ENCODE peak calls at places on chromosomes 16 and 17, in four cellular contexts. T is RCC 7860, K is H1, G is fibroblast of lung. Y is an unnamed sample.

GRCh38 chr17:64147110-64148016 is 17.4 kb upstream of the ERN1 start:
- DNase-seq in T (peak; percentile 9), G (peak; percentile 61), K (no peak), Y (no peak)

GRCh38 chr17:17922198-17922901 is 49.9 kb downstream of the TOM1L2 start:
- DNase-seq in G (no peak), T (peak; percentile 24), K (no peak), Y (no peak)

GRCh38 chr17:34443832-34444469 is 80.9 kb upstream of the CCL1 start:
- DNase-seq in T (no peak), K (no peak), G (no peak), Y (peak; percentile 1)

GRCh38 chr16:64629622-64630021 is 492.2 kb downstream of the CDH11 start:
- DNase-seq in G (peak; percentile 1), K (no peak), T (no peak), Y (no peak)

GRCh38 chr17:49567871-49568694 is 7.6 kb upstream of the NXPH3 start:
- DNase-seq in K (no peak), G (peak; percentile 70), T (peak; percentile 65), Y (peak; percentile 74)

GRCh38 chr16:27345201-27345600 is 31.4 kb downstream of the IL4R start:
- DNase-seq in K (no peak), T (no peak), G (no peak), Y (no peak)

GRCh38 chr17:50203589-50204345 is 2.3 kb upstream of the COL1A1 start:
- DNase-seq in G (peak; percentile 78), K (no peak), T (no peak), Y (no peak)

GRCh38 chr17:21204923-21205322 is 9.0 kb downstream of the TMEM11 start:
- DNase-seq in G (no peak), T (no peak), K (no peak), Y (no peak)

GRCh38 chr17:58277107-58277506 is 3.6 kb downstream of the MPO start:
- DNase-seq in T (no peak), G (peak; percentile 26), K (no peak), Y (no peak)

GRCh38 chr17:36807496-36808180 is 129.6 kb upstream of the LHX1 start:
- DNase-seq in G (no peak), T (no peak), K (no peak), Y (no peak)

GRCh38 chr16:75254359-75254837 is 3.0 kb upstream of the BCAR1 start:
- DNase-seq in G (peak; percentile 78), K (no peak), T (peak; percentile 72), Y (no peak)

Y was measured in NCI-H1092.